ENCODE peak calls at places on chromosomes 12 and 14, in six cellular contexts. One of them, this sample, is unnamed.

GRCh38 chr12:47088021-47088944 is 8.5 kb upstream of the AMIGO2 start:
- DNase-seq in HepG2: peak; percentile 53
- DNase-seq in H1: no peak
- DNase-seq in K562: no peak
- DNase-seq in A549: peak; percentile 94
- DNase-seq in endothelial cell of umbilical vein: peak; percentile 90
- DNase-seq in this sample: no peak

GRCh38 chr12:122062832-122063690 is 15.5 kb upstream of the MLXIP start:
- DNase-seq in endothelial cell of umbilical vein: peak; percentile 96
- DNase-seq in H1: no peak
- DNase-seq in HepG2: peak; percentile 71
- DNase-seq in A549: peak; percentile 81
- DNase-seq in K562: peak; percentile 59
- DNase-seq in this sample: no peak

GRCh38 chr12:9740109-9740750 is 7.3 kb upstream of the CLECL1 start:
- DNase-seq in A549: no peak
- DNase-seq in endothelial cell of umbilical vein: no peak
- DNase-seq in H1: no peak
- DNase-seq in HepG2: no peak
- DNase-seq in K562: peak; percentile 27
- DNase-seq in this sample: no peak

GRCh38 chr14:74942608-74943007 is 12.8 kb downstream of the PGF start:
- DNase-seq in endothelial cell of umbilical vein: no peak
- DNase-seq in HepG2: no peak
- DNase-seq in K562: no peak
- DNase-seq in A549: no peak
- DNase-seq in H1: no peak
- DNase-seq in this sample: no peak

GRCh38 chr14:89844508-89844907 is 110.0 kb downstream of the EFCAB11 start:
- DNase-seq in K562: no peak
- DNase-seq in endothelial cell of umbilical vein: no peak
- DNase-seq in A549: no peak
- DNase-seq in HepG2: no peak
- DNase-seq in H1: no peak
- DNase-seq in this sample: no peak

GRCh38 chr12:102439391-102440108 is 40.8 kb downstream of the IGF1 start:
- DNase-seq in K562: no peak
- DNase-seq in HepG2: no peak
- DNase-seq in A549: no peak
- DNase-seq in endothelial cell of umbilical vein: no peak
- DNase-seq in H1: no peak
- DNase-seq in this sample: no peak

GRCh38 chr14:74616507-74616906 is 4.5 kb upstream of the LTBP2 start:
- DNase-seq in K562: peak; percentile 34
- DNase-seq in A549: peak; percentile 61
- DNase-seq in endothelial cell of umbilical vein: peak; percentile 91
- DNase-seq in HepG2: no peak
- DNase-seq in H1: no peak
- DNase-seq in this sample: no peak

GRCh38 chr12:114944736-114945135 is 260.8 kb upstream of the TBX3 start:
- DNase-seq in endothelial cell of umbilical vein: no peak
- DNase-seq in K562: no peak
- DNase-seq in H1: no peak
- DNase-seq in A549: no peak
- DNase-seq in HepG2: peak; percentile 30
- DNase-seq in this sample: no peak

GRCh38 chr14:36383674-36384421 is 63.4 kb upstream of the MBIP start:
- DNase-seq in endothelial cell of umbilical vein: no peak
- DNase-seq in A549: no peak
- DNase-seq in K562: no peak
- DNase-seq in H1: no peak
- DNase-seq in HepG2: no peak
- DNase-seq in this sample: no peak

GRCh38 chr12:6773662-6774351 is 1.5 kb downstream of the LAG3 start:
- DNase-seq in HepG2: no peak
- DNase-seq in endothelial cell of umbilical vein: no peak
- DNase-seq in A549: no peak
- DNase-seq in K562: no peak
- DNase-seq in H1: no peak
- DNase-seq in this sample: peak; percentile 42

GRCh38 chr14:93543766-93544165 is 113.0 kb downstream of the UNC79 start:
- DNase-seq in HepG2: peak; percentile 10
- DNase-seq in A549: peak; percentile 32
- DNase-seq in endothelial cell of umbilical vein: peak; percentile 23
- DNase-seq in H1: no peak
- DNase-seq in K562: peak; percentile 4
- DNase-seq in this sample: no peak

GRCh38 chr14:90569201-90569600 is 172.4 kb downstream of the CALM1 start:
- DNase-seq in HepG2: no peak
- DNase-seq in H1: no peak
- DNase-seq in A549: no peak
- DNase-seq in K562: no peak
- DNase-seq in endothelial cell of umbilical vein: no peak
- DNase-seq in this sample: no peak

GRCh38 chr12:108033091-108033490 is 96.0 kb upstream of the WSCD2 start:
- DNase-seq in H1: no peak
- DNase-seq in A549: no peak
- DNase-seq in endothelial cell of umbilical vein: no peak
- DNase-seq in HepG2: no peak
- DNase-seq in K562: no peak
- DNase-seq in this sample: no peak

GRCh38 chr12:56160160-56160763 is 2.1 kb downstream of the MYL6 start:
- DNase-seq in HepG2: no peak
- DNase-seq in endothelial cell of umbilical vein: peak; percentile 72
- DNase-seq in H1: no peak
- DNase-seq in A549: no peak
- DNase-seq in K562: no peak
- DNase-seq in this sample: no peak

GRCh38 chr12:16955083-16955657 is 349.2 kb upstream of the LMO3 start:
- DNase-seq in K562: no peak
- DNase-seq in A549: peak; percentile 62
- DNase-seq in HepG2: no peak
- DNase-seq in H1: no peak
- DNase-seq in endothelial cell of umbilical vein: no peak
- DNase-seq in this sample: no peak

GRCh38 chr14:80172380-80173055 is 38.8 kb downstream of the DIO2 start:
- DNase-seq in H1: no peak
- DNase-seq in K562: no peak
- DNase-seq in A549: no peak
- DNase-seq in HepG2: no peak
- DNase-seq in endothelial cell of umbilical vein: no peak
- DNase-seq in this sample: no peak

GRCh38 chr14:85535316-85535715 is 5.4 kb downstream of the FLRT2 start:
- DNase-seq in HepG2: no peak
- DNase-seq in K562: no peak
- DNase-seq in H1: no peak
- DNase-seq in A549: no peak
- DNase-seq in endothelial cell of umbilical vein: peak; percentile 56
- DNase-seq in this sample: no peak

GRCh38 chr14:73463411-73463810 is 5.1 kb upstream of the NUMB start:
- DNase-seq in H1: no peak
- DNase-seq in K562: no peak
- DNase-seq in HepG2: peak; percentile 56
- DNase-seq in A549: peak; percentile 52
- DNase-seq in endothelial cell of umbilical vein: peak; percentile 86
- DNase-seq in this sample: no peak

GRCh38 chr12:24854017-24854416 is 94.9 kb downstream of the BCAT1 start:
- DNase-seq in endothelial cell of umbilical vein: no peak
- DNase-seq in H1: no peak
- DNase-seq in A549: no peak
- DNase-seq in HepG2: no peak
- DNase-seq in K562: no peak
- DNase-seq in this sample: no peak

GRCh38 chr14:101709962-101710891 is 51.3 kb upstream of the PPP2R5C start:
- DNase-seq in HepG2: peak; percentile 39
- DNase-seq in A549: no peak
- DNase-seq in K562: peak; percentile 84
- DNase-seq in endothelial cell of umbilical vein: no peak
- DNase-seq in H1: no peak
- DNase-seq in this sample: no peak
- TF ChIP-seq JUN in HepG2: no peak
- TF ChIP-seq JUN in A549: no peak
- TF ChIP-seq JUN in K562: peak; percentile 62
- TF ChIP-seq JUN in endothelial cell of umbilical vein: no peak
- TF ChIP-seq JUN in H1: no peak
- TF ChIP-seq JUN in this sample: no peak

GRCh38 chr14:99463974-99464373 is 16.7 kb downstream of the SETD3 start:
- DNase-seq in K562: no peak
- DNase-seq in H1: no peak
- DNase-seq in endothelial cell of umbilical vein: no peak
- DNase-seq in HepG2: no peak
- DNase-seq in A549: no peak
- DNase-seq in this sample: no peak

GRCh38 chr14:99461411-99461810 is 19.2 kb downstream of the SETD3 start:
- DNase-seq in H1: peak; percentile 2
- DNase-seq in K562: no peak
- DNase-seq in A549: no peak
- DNase-seq in HepG2: no peak
- DNase-seq in endothelial cell of umbilical vein: no peak
- DNase-seq in this sample: no peak

GRCh38 chr14:99459491-99460100 is 21.1 kb downstream of the SETD3 start:
- DNase-seq in A549: no peak
- DNase-seq in K562: no peak
- DNase-seq in HepG2: no peak
- DNase-seq in endothelial cell of umbilical vein: no peak
- DNase-seq in H1: no peak
- DNase-seq in this sample: no peak

GRCh38 chr14:99462211-99462610 is 18.4 kb downstream of the SETD3 start:
- DNase-seq in A549: no peak
- DNase-seq in H1: peak; percentile 23
- DNase-seq in HepG2: no peak
- DNase-seq in endothelial cell of umbilical vein: no peak
- DNase-seq in K562: no peak
- DNase-seq in this sample: no peak

DNA sequence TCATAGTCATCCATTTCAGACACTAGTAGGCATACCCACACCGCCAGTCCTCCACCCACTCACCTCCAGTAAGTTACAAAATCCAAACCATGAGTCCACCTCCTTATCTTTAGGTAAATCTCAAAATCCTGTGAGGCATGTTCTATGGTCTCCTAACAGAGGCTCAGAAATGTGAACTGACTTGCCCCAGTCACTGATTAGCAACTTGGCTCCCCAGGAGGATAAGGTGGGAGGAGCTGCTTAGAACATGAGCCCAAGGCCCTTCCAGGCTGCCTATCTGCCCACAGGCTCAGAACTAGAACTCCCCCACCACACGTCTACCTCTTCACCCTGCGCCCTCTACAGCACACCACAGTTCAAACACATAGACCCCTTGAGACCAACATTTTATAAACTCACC is 19.9 kb downstream of the SETD3 start:
- DNase-seq in K562: peak; percentile 78
- DNase-seq in A549: no peak
- DNase-seq in H1: peak; percentile 45
- DNase-seq in endothelial cell of umbilical vein: no peak
- DNase-seq in HepG2: no peak
- DNase-seq in this sample: no peak
- TF ChIP-seq JUN in K562: no peak
- TF ChIP-seq JUN in A549: no peak
- TF ChIP-seq JUN in H1: no peak
- TF ChIP-seq JUN in endothelial cell of umbilical vein: no peak
- TF ChIP-seq JUN in HepG2: no peak
- TF ChIP-seq JUN in this sample: no peak

GRCh38 chr12:42565001-42565400 is 24.5 kb downstream of the PRICKLE1 start:
- DNase-seq in HepG2: no peak
- DNase-seq in endothelial cell of umbilical vein: no peak
- DNase-seq in A549: no peak
- DNase-seq in H1: peak; percentile 49
- DNase-seq in K562: no peak
- DNase-seq in this sample: no peak

GRCh38 chr12:42568952-42569916 is 20.3 kb downstream of the PRICKLE1 start:
- DNase-seq in K562: peak; percentile 19
- DNase-seq in endothelial cell of umbilical vein: peak; percentile 72
- DNase-seq in H1: no peak
- DNase-seq in A549: peak; percentile 75
- DNase-seq in HepG2: peak; percentile 30
- DNase-seq in this sample: no peak

GRCh38 chr12:42560977-42561376 is 28.6 kb downstream of the PRICKLE1 start:
- DNase-seq in A549: no peak
- DNase-seq in K562: no peak
- DNase-seq in endothelial cell of umbilical vein: no peak
- DNase-seq in H1: no peak
- DNase-seq in HepG2: no peak
- DNase-seq in this sample: no peak

GRCh38 chr12:42565633-42566032 is 23.9 kb downstream of the PRICKLE1 start:
- DNase-seq in A549: no peak
- DNase-seq in H1: peak; percentile 50
- DNase-seq in endothelial cell of umbilical vein: peak; percentile 50
- DNase-seq in HepG2: no peak
- DNase-seq in K562: peak; percentile 15
- DNase-seq in this sample: no peak

DNA sequence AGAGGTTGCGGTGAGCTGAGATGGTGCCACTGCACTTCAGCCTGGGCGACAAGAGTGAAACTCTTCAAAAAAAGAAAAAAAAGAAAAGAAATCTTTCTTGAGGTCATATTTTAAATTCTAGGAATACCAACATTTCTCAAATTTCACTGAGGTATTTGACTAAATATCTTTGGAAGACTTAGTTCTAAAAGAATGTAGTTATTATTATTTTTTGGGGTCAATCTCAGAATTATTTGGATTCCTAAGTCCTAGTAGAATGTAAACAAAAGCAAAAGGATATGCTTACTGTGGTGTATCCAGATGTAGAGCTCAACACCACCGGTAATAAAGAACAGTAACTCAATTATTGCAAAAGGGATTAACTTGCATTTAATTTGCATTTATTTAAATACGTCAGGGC is 25.0 kb downstream of the PRICKLE1 start:
- DNase-seq in K562: no peak
- DNase-seq in H1: no peak
- DNase-seq in endothelial cell of umbilical vein: no peak
- DNase-seq in A549: no peak
- DNase-seq in HepG2: no peak
- DNase-seq in this sample: no peak
- TF ChIP-seq JUN in K562: no peak
- TF ChIP-seq JUN in H1: no peak
- TF ChIP-seq JUN in endothelial cell of umbilical vein: no peak
- TF ChIP-seq JUN in A549: no peak
- TF ChIP-seq JUN in HepG2: no peak
- TF ChIP-seq JUN in this sample: no peak

DNA sequence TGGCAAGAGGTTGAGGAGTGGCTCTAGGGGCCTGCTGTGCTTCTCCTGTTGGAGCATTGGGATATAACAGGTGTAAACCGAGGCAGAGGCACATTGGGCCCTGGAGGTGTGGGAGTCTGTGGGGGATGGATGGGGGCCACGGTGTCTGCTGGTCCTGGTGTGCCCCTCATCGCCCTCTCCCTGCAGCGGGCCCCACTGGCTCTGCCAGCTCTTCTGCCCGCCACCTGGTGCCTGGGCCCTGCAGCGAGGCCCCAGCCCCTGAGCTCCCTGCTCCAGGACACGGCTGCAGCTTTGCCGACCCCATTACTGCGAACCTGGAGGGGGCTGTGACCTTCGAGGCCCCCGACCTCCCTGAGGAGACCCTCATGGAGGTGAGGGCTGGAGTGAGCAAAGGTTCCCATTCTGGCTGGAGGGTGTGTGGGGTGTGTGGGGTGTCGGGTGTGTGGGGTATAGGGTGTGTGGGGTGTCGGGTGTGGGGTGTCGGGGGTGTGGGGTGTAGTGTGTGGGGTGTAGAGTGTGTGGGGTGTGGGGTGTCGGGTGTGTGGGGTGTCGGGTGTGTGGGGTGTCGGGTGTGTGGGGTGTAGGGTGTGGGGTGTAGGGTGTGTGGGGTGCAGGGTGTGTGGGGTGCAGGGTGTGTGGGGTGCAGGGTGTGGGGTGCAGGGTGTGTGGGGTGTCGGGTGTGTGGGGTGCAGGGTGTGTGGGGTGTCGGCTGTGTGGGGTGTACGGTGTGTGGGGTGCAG is 10.6 kb upstream of the PUS1 start:
- DNase-seq in K562: no peak
- DNase-seq in endothelial cell of umbilical vein: no peak
- DNase-seq in HepG2: no peak
- DNase-seq in A549: no peak
- DNase-seq in H1: no peak
- DNase-seq in this sample: no peak
- TF ChIP-seq JUN in K562: no peak
- TF ChIP-seq JUN in endothelial cell of umbilical vein: no peak
- TF ChIP-seq JUN in HepG2: no peak
- TF ChIP-seq JUN in A549: no peak
- TF ChIP-seq JUN in H1: no peak
- TF ChIP-seq JUN in this sample: no peak

This sample was measured in WTC11.